ENCODE peak calls at places on chromosomes 16 and 17, in ten cellular contexts. D, Q, E, N, X, A, C, B, O and S are unnamed samples.
A peak's percentile ranks its signal among the peaks of the same experiment; 100 is the strongest.

GRCh38 chr16:57797526-57798266 is 4.6 kb downstream of the KIFC3 start:
- DNase-seq in X (no peak), D (no peak), O (peak; percentile 57), A (no peak), B (no peak), C (no peak), E (peak; percentile 67), Q (no peak), N (no peak), S (no peak)

GRCh38 chr17:34998205-34998604 is 17.9 kb downstream of the LIG3 start:
- DNase-seq in C (peak; percentile 77), O (peak; percentile 77), A (peak; percentile 45), B (peak; percentile 85), N (peak; percentile 81), D (peak; percentile 80), E (peak; percentile 77), X (peak; percentile 85), Q (peak; percentile 71), S (peak; percentile 76)

GRCh38 chr17:6437466-6437865 is 2.5 kb upstream of the AIPL1 start:
- DNase-seq in E (no peak), B (no peak), C (no peak), X (no peak), N (no peak), O (no peak), D (no peak), Q (no peak), A (no peak), S (no peak)

GRCh38 chr16:84166796-84167695 is 19.8 kb downstream of the TAF1C start:
- DNase-seq in E (no peak), O (no peak), B (no peak), A (no peak), Q (no peak), N (no peak), C (no peak), X (peak; percentile 38), D (no peak), S (no peak)

GRCh38 chr16:31880322-31880979 is 6.8 kb downstream of the ZNF267 start:
- DNase-seq in D (peak; percentile 77), A (no peak), N (peak; percentile 74), X (peak; percentile 70), O (no peak), C (no peak), Q (no peak), B (peak; percentile 67), E (no peak), S (no peak)

GRCh38 chr16:4180511-4180910 is 61.4 kb downstream of the SRL start:
- DNase-seq in X (no peak), E (no peak), N (no peak), C (no peak), O (no peak), A (no peak), D (no peak), Q (no peak), B (no peak), S (no peak)

GRCh38 chr17:78925662-78926555 is 722 bp upstream of the TIMP2 start:
- DNase-seq in B (no peak), N (peak; percentile 91), E (peak; percentile 45), O (peak; percentile 65), C (peak; percentile 42), Q (peak; percentile 90), X (peak; percentile 22), A (peak; percentile 83), D (peak; percentile 94), S (peak; percentile 94)

GRCh38 chr16:71499775-71500364 is 10.7 kb upstream of the ZNF19 start:
- DNase-seq in Q (no peak), O (peak; percentile 37), C (no peak), X (peak; percentile 67), E (peak; percentile 72), B (peak; percentile 41), D (peak; percentile 73), A (peak; percentile 15), N (peak; percentile 64), S (no peak)

GRCh38 chr17:75078097-75079022 is 9.4 kb upstream of the SLC16A5 start:
- DNase-seq in X (peak; percentile 41), O (peak; percentile 58), N (peak; percentile 35), C (no peak), D (peak; percentile 59), E (no peak), B (peak; percentile 25), A (no peak), Q (no peak), S (no peak)

GRCh38 chr16:86951831-86952598 is 365.2 kb downstream of the C16orf95 start:
- DNase-seq in Q (no peak), D (peak; percentile 91), E (no peak), O (no peak), A (peak; percentile 78), C (no peak), N (peak; percentile 74), X (no peak), B (no peak), S (peak; percentile 65)

GRCh38 chr16:81796035-81796434 is 16.9 kb downstream of the PLCG2 start:
- DNase-seq in Q (no peak), C (no peak), A (no peak), X (no peak), N (no peak), B (no peak), O (no peak), E (no peak), D (no peak), S (no peak)

GRCh38 chr17:44345497-44346026 is 460 bp downstream of the GRN start:
- DNase-seq in E (peak; percentile 91), X (peak; percentile 67), D (peak; percentile 66), B (peak; percentile 49), A (peak; percentile 83), C (peak; percentile 48), O (peak; percentile 75), Q (no peak), N (peak; percentile 78), S (peak; percentile 69)

GRCh38 chr17:65592131-65592965 is 30.9 kb upstream of the AXIN2 start:
- DNase-seq in O (no peak), N (no peak), D (no peak), E (no peak), C (no peak), Q (no peak), A (no peak), X (no peak), B (no peak), S (no peak)

GRCh38 chr16:3637371-3637923 is 17.0 kb upstream of the DNASE1 start:
- DNase-seq in N (no peak), Q (no peak), E (no peak), B (peak; percentile 22), O (peak; percentile 70), C (no peak), A (no peak), X (peak; percentile 68), D (peak; percentile 44), S (peak; percentile 32)

GRCh38 chr16:52535076-52535475 is 11.9 kb downstream of the TOX3 start:
- DNase-seq in N (no peak), Q (no peak), D (no peak), B (no peak), O (peak; percentile 70), C (no peak), X (no peak), E (no peak), A (no peak), S (no peak)

GRCh38 chr17:38352245-38353083 is 820 bp downstream of the SOCS7 start:
- DNase-seq in E (peak; percentile 58), O (peak; percentile 38), X (peak; percentile 42), Q (peak; percentile 71), N (peak; percentile 34), C (peak; percentile 51), D (peak; percentile 27), B (peak; percentile 39), A (peak; percentile 28), S (no peak)

GRCh38 chr16:19153876-19154275 is 14.2 kb upstream of the SYT17 start:
- DNase-seq in O (no peak), B (no peak), A (peak; percentile 57), E (no peak), D (no peak), X (peak; percentile 9), N (no peak), C (no peak), Q (no peak), S (no peak)

GRCh38 chr17:27562777-27563455 is 68.1 kb upstream of the LGALS9 start:
- DNase-seq in D (no peak), N (peak; percentile 57), C (no peak), X (no peak), O (no peak), Q (no peak), E (no peak), B (no peak), A (no peak), S (no peak)

GRCh38 chr17:40303706-40304450 is 5.1 kb upstream of the RARA start:
- DNase-seq in Q (no peak), N (peak; percentile 52), X (no peak), O (no peak), D (peak; percentile 80), C (no peak), E (no peak), A (peak; percentile 72), B (no peak), S (no peak)

GRCh38 chr17:67425571-67426160 is 48.6 kb downstream of the PITPNC1 start:
- DNase-seq in X (no peak), Q (no peak), D (no peak), B (no peak), N (no peak), O (no peak), C (no peak), E (no peak), A (no peak), S (no peak)

GRCh38 chr17:61816538-61816937 is 46.8 kb downstream of the BRIP1 start:
- DNase-seq in N (no peak), D (no peak), B (no peak), O (no peak), E (no peak), X (peak; percentile 12), A (no peak), Q (no peak), C (no peak), S (no peak)

GRCh38 chr16:80725566-80726162 is 78.7 kb downstream of the CDYL2 start:
- DNase-seq in C (no peak), N (no peak), O (no peak), D (no peak), Q (no peak), A (no peak), X (no peak), B (no peak), E (no peak), S (no peak)

GRCh38 chr16:47317465-47318240 is 143.2 kb downstream of the ITFG1 start:
- DNase-seq in O (no peak), A (no peak), X (no peak), B (no peak), Q (no peak), N (no peak), D (no peak), E (no peak), C (no peak), S (no peak)

GRCh38 chr17:51827140-51827539 is 331.4 kb downstream of the CA10 start:
- DNase-seq in C (no peak), B (no peak), N (no peak), Q (no peak), A (no peak), D (no peak), O (no peak), X (no peak), E (no peak), S (no peak)

GRCh38 chr16:988465-989353 is 7.1 kb downstream of the SOX8 start:
- DNase-seq in D (no peak), B (no peak), O (no peak), E (no peak), A (peak; percentile 72), X (no peak), Q (peak; percentile 79), N (no peak), C (no peak), S (peak; percentile 67)